ENCODE peak calls at places on chromosome 5, in ten cellular contexts. One of them, this sample, is unnamed.

GRCh38 chr5:137752873-137753226 is 1.3 kb downstream of the HNRNPA0 start:
- DNase-seq in activated T-helper 1 cell treated with Interleukin-2 at 50 U/mL for 16 hours: no peak
- DNase-seq in hypothalamus: no peak
- DNase-seq in endothelial cell: peak; percentile 13
- DNase-seq in left ventricle myocardium inferior: no peak
- DNase-seq in fibroblast of mammary gland: no peak
- DNase-seq in NCI-H1092: no peak
- DNase-seq in activated CD4-positive, alpha-beta T cell treated with anti-CD3 and anti-CD28 coated beads, Interleukin-2, amount 50 U/mL, for 1 hour: no peak
- DNase-seq in vagina: no peak
- DNase-seq in HFF-Myc: no peak
- DNase-seq in this sample: peak; percentile 34

GRCh38 chr5:73623929-73624404 is 2.0 kb upstream of the ARHGEF28 start:
- DNase-seq in activated T-helper 1 cell treated with Interleukin-2 at 50 U/mL for 16 hours: no peak
- DNase-seq in left ventricle myocardium inferior: no peak
- DNase-seq in activated CD4-positive, alpha-beta T cell treated with anti-CD3 and anti-CD28 coated beads, Interleukin-2, amount 50 U/mL, for 1 hour: no peak
- DNase-seq in hypothalamus: no peak
- DNase-seq in vagina: no peak
- DNase-seq in HFF-Myc: no peak
- DNase-seq in endothelial cell: no peak
- DNase-seq in fibroblast of mammary gland: no peak
- DNase-seq in NCI-H1092: no peak
- DNase-seq in this sample: no peak

GRCh38 chr5:180602481-180603075 is 11.3 kb upstream of the SCGB3A1 start:
- DNase-seq in NCI-H1092: no peak
- DNase-seq in fibroblast of mammary gland: no peak
- DNase-seq in activated CD4-positive, alpha-beta T cell treated with anti-CD3 and anti-CD28 coated beads, Interleukin-2, amount 50 U/mL, for 1 hour: no peak
- DNase-seq in vagina: no peak
- DNase-seq in left ventricle myocardium inferior: no peak
- DNase-seq in endothelial cell: peak; percentile 11
- DNase-seq in HFF-Myc: no peak
- DNase-seq in activated T-helper 1 cell treated with Interleukin-2 at 50 U/mL for 16 hours: no peak
- DNase-seq in hypothalamus: no peak
- DNase-seq in this sample: no peak

GRCh38 chr5:175654346-175654745 is 3.5 kb upstream of the HRH2 start:
- DNase-seq in vagina: no peak
- DNase-seq in hypothalamus: no peak
- DNase-seq in HFF-Myc: no peak
- DNase-seq in fibroblast of mammary gland: no peak
- DNase-seq in endothelial cell: no peak
- DNase-seq in NCI-H1092: peak; percentile 61
- DNase-seq in activated CD4-positive, alpha-beta T cell treated with anti-CD3 and anti-CD28 coated beads, Interleukin-2, amount 50 U/mL, for 1 hour: no peak
- DNase-seq in activated T-helper 1 cell treated with Interleukin-2 at 50 U/mL for 16 hours: no peak
- DNase-seq in left ventricle myocardium inferior: no peak
- DNase-seq in this sample: no peak

GRCh38 chr5:180129291-180130190 is 58.0 kb upstream of the RNF130 start:
- DNase-seq in NCI-H1092: no peak
- DNase-seq in hypothalamus: no peak
- DNase-seq in activated T-helper 1 cell treated with Interleukin-2 at 50 U/mL for 16 hours: no peak
- DNase-seq in fibroblast of mammary gland: no peak
- DNase-seq in left ventricle myocardium inferior: no peak
- DNase-seq in HFF-Myc: no peak
- DNase-seq in vagina: peak; percentile 44
- DNase-seq in activated CD4-positive, alpha-beta T cell treated with anti-CD3 and anti-CD28 coated beads, Interleukin-2, amount 50 U/mL, for 1 hour: no peak
- DNase-seq in endothelial cell: peak; percentile 2
- DNase-seq in this sample: no peak

GRCh38 chr5:66989286-66989685 is 207.3 kb downstream of the CD180 start:
- DNase-seq in NCI-H1092: no peak
- DNase-seq in fibroblast of mammary gland: no peak
- DNase-seq in vagina: no peak
- DNase-seq in left ventricle myocardium inferior: no peak
- DNase-seq in hypothalamus: no peak
- DNase-seq in endothelial cell: no peak
- DNase-seq in activated CD4-positive, alpha-beta T cell treated with anti-CD3 and anti-CD28 coated beads, Interleukin-2, amount 50 U/mL, for 1 hour: no peak
- DNase-seq in HFF-Myc: no peak
- DNase-seq in activated T-helper 1 cell treated with Interleukin-2 at 50 U/mL for 16 hours: no peak
- DNase-seq in this sample: peak; percentile 84

GRCh38 chr5:151589878-151590570 is 1.1 kb downstream of the FAT2 start:
- DNase-seq in hypothalamus: no peak
- DNase-seq in fibroblast of mammary gland: peak; percentile 17
- DNase-seq in vagina: no peak
- DNase-seq in activated CD4-positive, alpha-beta T cell treated with anti-CD3 and anti-CD28 coated beads, Interleukin-2, amount 50 U/mL, for 1 hour: no peak
- DNase-seq in NCI-H1092: no peak
- DNase-seq in activated T-helper 1 cell treated with Interleukin-2 at 50 U/mL for 16 hours: no peak
- DNase-seq in endothelial cell: no peak
- DNase-seq in HFF-Myc: no peak
- DNase-seq in left ventricle myocardium inferior: no peak
- DNase-seq in this sample: no peak

GRCh38 chr5:84381501-84382362 is 2.9 kb downstream of the EDIL3 start:
- DNase-seq in NCI-H1092: no peak
- DNase-seq in vagina: no peak
- DNase-seq in endothelial cell: no peak
- DNase-seq in activated CD4-positive, alpha-beta T cell treated with anti-CD3 and anti-CD28 coated beads, Interleukin-2, amount 50 U/mL, for 1 hour: no peak
- DNase-seq in HFF-Myc: no peak
- DNase-seq in activated T-helper 1 cell treated with Interleukin-2 at 50 U/mL for 16 hours: no peak
- DNase-seq in fibroblast of mammary gland: no peak
- DNase-seq in hypothalamus: no peak
- DNase-seq in left ventricle myocardium inferior: no peak
- DNase-seq in this sample: peak; percentile 30

GRCh38 chr5:149172261-149172660 is 31.0 kb downstream of the ABLIM3 start:
- DNase-seq in vagina: no peak
- DNase-seq in activated CD4-positive, alpha-beta T cell treated with anti-CD3 and anti-CD28 coated beads, Interleukin-2, amount 50 U/mL, for 1 hour: no peak
- DNase-seq in HFF-Myc: no peak
- DNase-seq in endothelial cell: no peak
- DNase-seq in left ventricle myocardium inferior: no peak
- DNase-seq in activated T-helper 1 cell treated with Interleukin-2 at 50 U/mL for 16 hours: no peak
- DNase-seq in NCI-H1092: no peak
- DNase-seq in hypothalamus: no peak
- DNase-seq in fibroblast of mammary gland: peak; percentile 91
- DNase-seq in this sample: no peak

GRCh38 chr5:88680253-88681132 is 202.5 kb downstream of the MEF2C start:
- DNase-seq in hypothalamus: peak; percentile 76
- DNase-seq in activated CD4-positive, alpha-beta T cell treated with anti-CD3 and anti-CD28 coated beads, Interleukin-2, amount 50 U/mL, for 1 hour: peak; percentile 74
- DNase-seq in fibroblast of mammary gland: no peak
- DNase-seq in activated T-helper 1 cell treated with Interleukin-2 at 50 U/mL for 16 hours: peak; percentile 58
- DNase-seq in HFF-Myc: no peak
- DNase-seq in endothelial cell: peak; percentile 95
- DNase-seq in left ventricle myocardium inferior: peak; percentile 66
- DNase-seq in vagina: no peak
- DNase-seq in NCI-H1092: peak; percentile 21
- DNase-seq in this sample: peak; percentile 70

GRCh38 chr5:128782446-128782845 is 182.8 kb upstream of the SLC27A6 start:
- DNase-seq in endothelial cell: no peak
- DNase-seq in vagina: no peak
- DNase-seq in fibroblast of mammary gland: peak; percentile 87
- DNase-seq in left ventricle myocardium inferior: peak; percentile 40
- DNase-seq in hypothalamus: peak; percentile 6
- DNase-seq in HFF-Myc: peak; percentile 88
- DNase-seq in activated T-helper 1 cell treated with Interleukin-2 at 50 U/mL for 16 hours: no peak
- DNase-seq in activated CD4-positive, alpha-beta T cell treated with anti-CD3 and anti-CD28 coated beads, Interleukin-2, amount 50 U/mL, for 1 hour: no peak
- DNase-seq in NCI-H1092: no peak
- DNase-seq in this sample: peak; percentile 19

GRCh38 chr5:102666164-102666951 is 88.7 kb upstream of the PAM start:
- DNase-seq in left ventricle myocardium inferior: no peak
- DNase-seq in hypothalamus: no peak
- DNase-seq in fibroblast of mammary gland: peak; percentile 42
- DNase-seq in activated T-helper 1 cell treated with Interleukin-2 at 50 U/mL for 16 hours: no peak
- DNase-seq in NCI-H1092: peak; percentile 28
- DNase-seq in HFF-Myc: peak; percentile 73
- DNase-seq in endothelial cell: no peak
- DNase-seq in activated CD4-positive, alpha-beta T cell treated with anti-CD3 and anti-CD28 coated beads, Interleukin-2, amount 50 U/mL, for 1 hour: no peak
- DNase-seq in vagina: no peak
- DNase-seq in this sample: no peak

GRCh38 chr5:96492654-96493053 is 59.6 kb upstream of the PCSK1 start:
- DNase-seq in activated CD4-positive, alpha-beta T cell treated with anti-CD3 and anti-CD28 coated beads, Interleukin-2, amount 50 U/mL, for 1 hour: no peak
- DNase-seq in vagina: no peak
- DNase-seq in endothelial cell: no peak
- DNase-seq in NCI-H1092: no peak
- DNase-seq in fibroblast of mammary gland: peak; percentile 63
- DNase-seq in HFF-Myc: no peak
- DNase-seq in hypothalamus: no peak
- DNase-seq in activated T-helper 1 cell treated with Interleukin-2 at 50 U/mL for 16 hours: no peak
- DNase-seq in left ventricle myocardium inferior: no peak
- DNase-seq in this sample: no peak

GRCh38 chr5:159660401-159660800 is 255.9 kb upstream of the ADRA1B start:
- DNase-seq in endothelial cell: no peak
- DNase-seq in hypothalamus: no peak
- DNase-seq in HFF-Myc: no peak
- DNase-seq in activated T-helper 1 cell treated with Interleukin-2 at 50 U/mL for 16 hours: no peak
- DNase-seq in activated CD4-positive, alpha-beta T cell treated with anti-CD3 and anti-CD28 coated beads, Interleukin-2, amount 50 U/mL, for 1 hour: no peak
- DNase-seq in left ventricle myocardium inferior: no peak
- DNase-seq in NCI-H1092: no peak
- DNase-seq in fibroblast of mammary gland: peak; percentile 9
- DNase-seq in vagina: no peak
- DNase-seq in this sample: peak; percentile 3

GRCh38 chr5:58466939-58467338 is 7.1 kb upstream of the PLK2 start:
- DNase-seq in hypothalamus: no peak
- DNase-seq in vagina: no peak
- DNase-seq in HFF-Myc: no peak
- DNase-seq in fibroblast of mammary gland: peak; percentile 35
- DNase-seq in activated CD4-positive, alpha-beta T cell treated with anti-CD3 and anti-CD28 coated beads, Interleukin-2, amount 50 U/mL, for 1 hour: no peak
- DNase-seq in NCI-H1092: no peak
- DNase-seq in endothelial cell: no peak
- DNase-seq in left ventricle myocardium inferior: no peak
- DNase-seq in activated T-helper 1 cell treated with Interleukin-2 at 50 U/mL for 16 hours: no peak
- DNase-seq in this sample: peak; percentile 33

GRCh38 chr5:68007446-68007845 is 208.1 kb upstream of the PIK3R1 start:
- DNase-seq in hypothalamus: no peak
- DNase-seq in activated CD4-positive, alpha-beta T cell treated with anti-CD3 and anti-CD28 coated beads, Interleukin-2, amount 50 U/mL, for 1 hour: no peak
- DNase-seq in fibroblast of mammary gland: peak; percentile 94
- DNase-seq in left ventricle myocardium inferior: peak; percentile 65
- DNase-seq in NCI-H1092: no peak
- DNase-seq in activated T-helper 1 cell treated with Interleukin-2 at 50 U/mL for 16 hours: no peak
- DNase-seq in vagina: no peak
- DNase-seq in endothelial cell: no peak
- DNase-seq in HFF-Myc: no peak
- DNase-seq in this sample: no peak

GRCh38 chr5:116420540-116420939 is 154.1 kb downstream of the SEMA6A start:
- DNase-seq in NCI-H1092: no peak
- DNase-seq in hypothalamus: no peak
- DNase-seq in endothelial cell: no peak
- DNase-seq in left ventricle myocardium inferior: no peak
- DNase-seq in vagina: no peak
- DNase-seq in fibroblast of mammary gland: no peak
- DNase-seq in activated CD4-positive, alpha-beta T cell treated with anti-CD3 and anti-CD28 coated beads, Interleukin-2, amount 50 U/mL, for 1 hour: no peak
- DNase-seq in activated T-helper 1 cell treated with Interleukin-2 at 50 U/mL for 16 hours: no peak
- DNase-seq in HFF-Myc: no peak
- DNase-seq in this sample: no peak

GRCh38 chr5:3103241-3103855 is 351.9 kb upstream of the IRX2 start:
- DNase-seq in endothelial cell: no peak
- DNase-seq in activated CD4-positive, alpha-beta T cell treated with anti-CD3 and anti-CD28 coated beads, Interleukin-2, amount 50 U/mL, for 1 hour: no peak
- DNase-seq in activated T-helper 1 cell treated with Interleukin-2 at 50 U/mL for 16 hours: no peak
- DNase-seq in HFF-Myc: no peak
- DNase-seq in vagina: no peak
- DNase-seq in fibroblast of mammary gland: no peak
- DNase-seq in left ventricle myocardium inferior: no peak
- DNase-seq in NCI-H1092: peak; percentile 54
- DNase-seq in hypothalamus: no peak
- DNase-seq in this sample: no peak

GRCh38 chr5:123951204-123951977 is 439.4 kb downstream of the CSNK1G3 start:
- DNase-seq in left ventricle myocardium inferior: no peak
- DNase-seq in activated CD4-positive, alpha-beta T cell treated with anti-CD3 and anti-CD28 coated beads, Interleukin-2, amount 50 U/mL, for 1 hour: no peak
- DNase-seq in activated T-helper 1 cell treated with Interleukin-2 at 50 U/mL for 16 hours: no peak
- DNase-seq in hypothalamus: no peak
- DNase-seq in vagina: no peak
- DNase-seq in HFF-Myc: peak; percentile 79
- DNase-seq in NCI-H1092: no peak
- DNase-seq in fibroblast of mammary gland: peak; percentile 98
- DNase-seq in endothelial cell: no peak
- DNase-seq in this sample: peak; percentile 70

GRCh38 chr5:163104496-163104895 is 332.9 kb upstream of the CCNG1 start:
- DNase-seq in left ventricle myocardium inferior: no peak
- DNase-seq in hypothalamus: no peak
- DNase-seq in vagina: no peak
- DNase-seq in activated T-helper 1 cell treated with Interleukin-2 at 50 U/mL for 16 hours: no peak
- DNase-seq in NCI-H1092: no peak
- DNase-seq in fibroblast of mammary gland: no peak
- DNase-seq in HFF-Myc: no peak
- DNase-seq in activated CD4-positive, alpha-beta T cell treated with anti-CD3 and anti-CD28 coated beads, Interleukin-2, amount 50 U/mL, for 1 hour: no peak
- DNase-seq in endothelial cell: peak; percentile 44
- DNase-seq in this sample: no peak

GRCh38 chr5:149792963-149793362 is 62.9 kb downstream of the PPARGC1B start:
- DNase-seq in left ventricle myocardium inferior: no peak
- DNase-seq in vagina: no peak
- DNase-seq in NCI-H1092: no peak
- DNase-seq in HFF-Myc: no peak
- DNase-seq in endothelial cell: no peak
- DNase-seq in activated CD4-positive, alpha-beta T cell treated with anti-CD3 and anti-CD28 coated beads, Interleukin-2, amount 50 U/mL, for 1 hour: no peak
- DNase-seq in activated T-helper 1 cell treated with Interleukin-2 at 50 U/mL for 16 hours: no peak
- DNase-seq in fibroblast of mammary gland: peak; percentile 43
- DNase-seq in hypothalamus: no peak
- DNase-seq in this sample: no peak

GRCh38 chr5:147539053-147539452 is 29.2 kb upstream of the DPYSL3 start:
- DNase-seq in HFF-Myc: no peak
- DNase-seq in fibroblast of mammary gland: peak; percentile 42
- DNase-seq in NCI-H1092: no peak
- DNase-seq in activated CD4-positive, alpha-beta T cell treated with anti-CD3 and anti-CD28 coated beads, Interleukin-2, amount 50 U/mL, for 1 hour: no peak
- DNase-seq in left ventricle myocardium inferior: no peak
- DNase-seq in activated T-helper 1 cell treated with Interleukin-2 at 50 U/mL for 16 hours: no peak
- DNase-seq in hypothalamus: no peak
- DNase-seq in vagina: no peak
- DNase-seq in endothelial cell: no peak
- DNase-seq in this sample: peak; percentile 52

GRCh38 chr5:149886060-149886459 is 58.5 kb downstream of the PDE6A start:
- DNase-seq in left ventricle myocardium inferior: no peak
- DNase-seq in activated CD4-positive, alpha-beta T cell treated with anti-CD3 and anti-CD28 coated beads, Interleukin-2, amount 50 U/mL, for 1 hour: no peak
- DNase-seq in endothelial cell: no peak
- DNase-seq in HFF-Myc: no peak
- DNase-seq in NCI-H1092: no peak
- DNase-seq in fibroblast of mammary gland: peak; percentile 53
- DNase-seq in activated T-helper 1 cell treated with Interleukin-2 at 50 U/mL for 16 hours: no peak
- DNase-seq in hypothalamus: no peak
- DNase-seq in vagina: no peak
- DNase-seq in this sample: peak; percentile 6

GRCh38 chr5:178340187-178340586 is 107.6 kb upstream of the PHYKPL start:
- DNase-seq in vagina: no peak
- DNase-seq in HFF-Myc: no peak
- DNase-seq in left ventricle myocardium inferior: no peak
- DNase-seq in hypothalamus: no peak
- DNase-seq in endothelial cell: no peak
- DNase-seq in fibroblast of mammary gland: no peak
- DNase-seq in activated T-helper 1 cell treated with Interleukin-2 at 50 U/mL for 16 hours: no peak
- DNase-seq in NCI-H1092: no peak
- DNase-seq in activated CD4-positive, alpha-beta T cell treated with anti-CD3 and anti-CD28 coated beads, Interleukin-2, amount 50 U/mL, for 1 hour: no peak
- DNase-seq in this sample: no peak

GRCh38 chr5:151344088-151344487 is 3.3 kb downstream of the SLC36A2 start:
- DNase-seq in NCI-H1092: no peak
- DNase-seq in left ventricle myocardium inferior: no peak
- DNase-seq in activated CD4-positive, alpha-beta T cell treated with anti-CD3 and anti-CD28 coated beads, Interleukin-2, amount 50 U/mL, for 1 hour: no peak
- DNase-seq in fibroblast of mammary gland: no peak
- DNase-seq in activated T-helper 1 cell treated with Interleukin-2 at 50 U/mL for 16 hours: no peak
- DNase-seq in HFF-Myc: no peak
- DNase-seq in hypothalamus: no peak
- DNase-seq in endothelial cell: no peak
- DNase-seq in vagina: no peak
- DNase-seq in this sample: no peak

GRCh38 chr5:116990010-116990409 is 415.4 kb upstream of the SEMA6A start:
- DNase-seq in endothelial cell: no peak
- DNase-seq in HFF-Myc: no peak
- DNase-seq in NCI-H1092: no peak
- DNase-seq in vagina: no peak
- DNase-seq in hypothalamus: no peak
- DNase-seq in fibroblast of mammary gland: no peak
- DNase-seq in left ventricle myocardium inferior: no peak
- DNase-seq in activated T-helper 1 cell treated with Interleukin-2 at 50 U/mL for 16 hours: no peak
- DNase-seq in activated CD4-positive, alpha-beta T cell treated with anti-CD3 and anti-CD28 coated beads, Interleukin-2, amount 50 U/mL, for 1 hour: no peak
- DNase-seq in this sample: no peak

GRCh38 chr5:157502143-157502647 is 42.2 kb downstream of the NIPAL4 start:
- DNase-seq in vagina: no peak
- DNase-seq in activated CD4-positive, alpha-beta T cell treated with anti-CD3 and anti-CD28 coated beads, Interleukin-2, amount 50 U/mL, for 1 hour: no peak
- DNase-seq in HFF-Myc: no peak
- DNase-seq in fibroblast of mammary gland: no peak
- DNase-seq in hypothalamus: no peak
- DNase-seq in left ventricle myocardium inferior: no peak
- DNase-seq in NCI-H1092: no peak
- DNase-seq in endothelial cell: no peak
- DNase-seq in activated T-helper 1 cell treated with Interleukin-2 at 50 U/mL for 16 hours: no peak
- DNase-seq in this sample: no peak

GRCh38 chr5:133483406-133484090 is 128.8 kb downstream of the FSTL4 start:
- DNase-seq in fibroblast of mammary gland: no peak
- DNase-seq in endothelial cell: no peak
- DNase-seq in left ventricle myocardium inferior: peak; percentile 29
- DNase-seq in activated CD4-positive, alpha-beta T cell treated with anti-CD3 and anti-CD28 coated beads, Interleukin-2, amount 50 U/mL, for 1 hour: no peak
- DNase-seq in NCI-H1092: no peak
- DNase-seq in activated T-helper 1 cell treated with Interleukin-2 at 50 U/mL for 16 hours: no peak
- DNase-seq in vagina: no peak
- DNase-seq in HFF-Myc: no peak
- DNase-seq in hypothalamus: no peak
- DNase-seq in this sample: no peak